ENCODE peak calls at places on chromosome 14, in eight cellular contexts. R, L, X, J, V, I, C and Z are unnamed samples.
A peak's percentile ranks its signal among the peaks of the same experiment; 100 is the strongest.

GRCh38 chr14:21993837-21994236 is 320.2 kb upstream of the OR4E1 start:
- DNase-seq in R (no peak), L (no peak), X (no peak), J (no peak), V (no peak), I (no peak), C (no peak), Z (no peak)

GRCh38 chr14:65255583-65256443 is 153.5 kb upstream of the MAX start:
- DNase-seq in R (no peak), L (no peak), X (no peak), J (no peak), V (peak; percentile 35), I (no peak), C (peak; percentile 31), Z (peak; percentile 27)

GRCh38 chr14:51304428-51304827 is 64.4 kb downstream of the TMX1 start:
- DNase-seq in R (no peak), L (no peak), X (no peak), J (peak; percentile 57), V (no peak), I (no peak), C (no peak), Z (no peak)

GRCh38 chr14:67187826-67188225 is 1.4 kb upstream of the GARIN2 start:
- DNase-seq in R (no peak), L (no peak), X (peak; percentile 14), J (no peak), V (no peak), I (no peak), C (no peak), Z (peak; percentile 53)

GRCh38 chr14:28012629-28013415 is 753.8 kb upstream of the FOXG1 start:
- DNase-seq in R (no peak), L (no peak), X (no peak), J (no peak), V (no peak), I (no peak), C (peak; percentile 50), Z (no peak)

GRCh38 chr14:93481758-93482157 is 51.0 kb downstream of the UNC79 start:
- DNase-seq in R (no peak), L (no peak), X (no peak), J (no peak), V (no peak), I (no peak), C (no peak), Z (peak; percentile 1)

GRCh38 chr14:33323979-33324378 is 385.3 kb downstream of the NPAS3 start:
- DNase-seq in R (no peak), L (no peak), X (no peak), J (no peak), V (no peak), I (no peak), C (peak; percentile 45), Z (no peak)

GRCh38 chr14:67646136-67646535 is 26.4 kb downstream of the ARG2 start:
- DNase-seq in R (no peak), L (no peak), X (no peak), J (no peak), V (no peak), I (no peak), C (no peak), Z (no peak)

GRCh38 chr14:30991408-30991807 is 34.0 kb upstream of the AP4S1 start:
- DNase-seq in R (no peak), L (no peak), X (no peak), J (no peak), V (no peak), I (no peak), C (no peak), Z (no peak)

GRCh38 chr14:68794856-68795601 is 2.2 kb upstream of the ZFP36L1 start:
- DNase-seq in R (peak; percentile 57), L (no peak), X (peak; percentile 75), J (peak; percentile 73), V (peak; percentile 60), I (peak; percentile 39), C (peak; percentile 44), Z (peak; percentile 93)

GRCh38 chr14:43894534-43894933 is 612.5 kb downstream of the FSCB start:
- DNase-seq in R (no peak), L (no peak), X (no peak), J (no peak), V (no peak), I (no peak), C (peak; percentile 60), Z (no peak)

GRCh38 chr14:39229222-39229543 is 4.5 kb upstream of the MIA2 start:
- DNase-seq in R (no peak), L (no peak), X (no peak), J (peak; percentile 73), V (peak; percentile 51), I (peak; percentile 22), C (no peak), Z (peak; percentile 20)

GRCh38 chr14:92729632-92730358 is 18.6 kb downstream of the LGMN start:
- DNase-seq in R (no peak), L (no peak), X (peak; percentile 24), J (peak; percentile 57), V (no peak), I (peak; percentile 53), C (no peak), Z (peak; percentile 66)

GRCh38 chr14:22099942-22100763 is 426.5 kb upstream of the OR4E1 start:
- DNase-seq in R (peak; percentile 26), L (peak; percentile 11), X (no peak), J (peak; percentile 63), V (peak; percentile 67), I (peak; percentile 32), C (peak; percentile 21), Z (no peak)

GRCh38 chr14:25090716-25091454 is 40.9 kb upstream of the STXBP6 start:
- DNase-seq in R (no peak), L (no peak), X (peak; percentile 72), J (no peak), V (no peak), I (no peak), C (peak; percentile 12), Z (peak; percentile 63)

GRCh38 chr14:103312006-103312635 is 21.9 kb upstream of the EIF5 start:
- DNase-seq in R (no peak), L (no peak), X (no peak), J (no peak), V (no peak), I (no peak), C (no peak), Z (no peak)

GRCh38 chr14:33026850-33027420 is 88.3 kb downstream of the NPAS3 start:
- DNase-seq in R (no peak), L (no peak), X (peak; percentile 8), J (no peak), V (no peak), I (no peak), C (no peak), Z (no peak)

GRCh38 chr14:91249841-91250616 is 5.5 kb upstream of the GPR68 start:
- DNase-seq in R (peak; percentile 49), L (no peak), X (no peak), J (no peak), V (peak; percentile 45), I (peak; percentile 82), C (peak; percentile 93), Z (no peak)

GRCh38 chr14:57382283-57382682 is 8.1 kb upstream of the NAA30 start:
- DNase-seq in R (no peak), L (no peak), X (peak; percentile 65), J (no peak), V (no peak), I (no peak), C (peak; percentile 10), Z (peak; percentile 96)

GRCh38 chr14:105864651-105865265 is 338.4 kb downstream of the TMEM121 start:
- DNase-seq in R (no peak), L (no peak), X (no peak), J (no peak), V (no peak), I (no peak), C (no peak), Z (no peak)

GRCh38 chr14:93723001-93723400 is 65.3 kb downstream of the PRIMA1 start:
- DNase-seq in R (no peak), L (no peak), X (no peak), J (no peak), V (no peak), I (no peak), C (no peak), Z (no peak)

GRCh38 chr14:65412881-65413738 is 580 bp downstream of the FUT8 start:
- DNase-seq in R (peak; percentile 16), L (peak; percentile 92), X (no peak), J (peak; percentile 77), V (peak; percentile 64), I (no peak), C (peak; percentile 94), Z (peak; percentile 72)

GRCh38 chr14:77985235-77985634 is 184.9 kb upstream of the NRXN3 start:
- DNase-seq in R (no peak), L (no peak), X (no peak), J (no peak), V (no peak), I (no peak), C (peak; percentile 90), Z (no peak)

GRCh38 chr14:96502621-96503251 is 554 bp downstream of the PAPOLA start:
- DNase-seq in R (no peak), L (peak; percentile 65), X (peak; percentile 34), J (peak; percentile 62), V (peak; percentile 27), I (peak; percentile 60), C (peak; percentile 76), Z (peak; percentile 51)

GRCh38 chr14:81991998-81992397 is 458.3 kb upstream of the SEL1L start:
- DNase-seq in R (no peak), L (no peak), X (no peak), J (peak; percentile 2), V (no peak), I (no peak), C (peak; percentile 42), Z (peak; percentile 0)

GRCh38 chr14:75995372-75996041 is 9.9 kb downstream of the IFT43 start:
- DNase-seq in R (no peak), L (no peak), X (peak; percentile 84), J (no peak), V (no peak), I (no peak), C (no peak), Z (peak; percentile 91)

GRCh38 chr14:65230287-65230728 is 128.0 kb upstream of the MAX start:
- DNase-seq in R (no peak), L (peak; percentile 80), X (no peak), J (no peak), V (no peak), I (no peak), C (peak; percentile 81), Z (no peak)

GRCh38 chr14:74595006-74595735 is 16.9 kb downstream of the LTBP2 start:
- DNase-seq in R (no peak), L (no peak), X (peak; percentile 76), J (no peak), V (no peak), I (no peak), C (no peak), Z (peak; percentile 85)

GRCh38 chr14:104794099-104794498 is 1.4 kb downstream of the AKT1 start:
- DNase-seq in R (no peak), L (no peak), X (peak; percentile 66), J (peak; percentile 62), V (peak; percentile 42), I (peak; percentile 62), C (peak; percentile 43), Z (peak; percentile 60)

GRCh38 chr14:22552001-22552826 is 36.8 kb downstream of the DAD1 start:
- DNase-seq in R (no peak), L (no peak), X (no peak), J (no peak), V (no peak), I (no peak), C (no peak), Z (no peak)

GRCh38 chr14:68779761-68780323 is 13.0 kb downstream of the ZFP36L1 start:
- DNase-seq in R (no peak), L (no peak), X (peak; percentile 84), J (peak; percentile 67), V (peak; percentile 78), I (no peak), C (no peak), Z (peak; percentile 98)

GRCh38 chr14:95507174-95507573 is 9.3 kb downstream of the SYNE3 start:
- DNase-seq in R (no peak), L (peak; percentile 16), X (peak; percentile 96), J (no peak), V (no peak), I (no peak), C (no peak), Z (peak; percentile 96)

GRCh38 chr14:70663707-70664179 is 22.0 kb downstream of the TTC9 start:
- DNase-seq in R (peak; percentile 73), L (no peak), X (no peak), J (no peak), V (no peak), I (peak; percentile 48), C (peak; percentile 79), Z (peak; percentile 51)